ENCODE peak calls at places on chromosomes 11 and 22, in six cellular contexts. W, F, Y, S, U and N are unnamed samples.

GRCh38 chr11:95322546-95322945 is 91.5 kb upstream of the SESN3 start:
- DNase-seq in F (no peak), W (no peak), Y (no peak), S (no peak), U (no peak), N (no peak)

GRCh38 chr11:90204832-90205646 is 17.8 kb downstream of the CHORDC1 start:
- DNase-seq in U (no peak), S (no peak), F (no peak), Y (peak), W (no peak), N (peak)

GRCh38 chr11:5291207-5291838 is 10.4 kb downstream of the OR51B4 start:
- DNase-seq in Y (peak), U (no peak), F (peak), W (no peak), S (peak), N (no peak)

GRCh38 chr11:86644291-86644690 is 28.1 kb downstream of the ME3 start:
- DNase-seq in F (no peak), U (no peak), S (no peak), W (no peak), Y (no peak), N (no peak)

GRCh38 chr22:41908409-41909289 is 6.2 kb downstream of the SHISA8 start:
- DNase-seq in F (no peak), S (no peak), U (no peak), W (no peak), Y (peak), N (no peak)

GRCh38 chr22:50002791-50003190 is 9.8 kb downstream of the IL17REL start:
- DNase-seq in U (peak), F (no peak), W (no peak), S (no peak), Y (no peak), N (no peak)

GRCh38 chr11:19101803-19102520 is 15.0 kb upstream of the ZDHHC13 start:
- DNase-seq in S (no peak), F (no peak), Y (no peak), W (no peak), U (no peak), N (no peak)

GRCh38 chr22:25409240-25409639 is 155.2 kb upstream of the GRK3 start:
- DNase-seq in U (no peak), S (no peak), F (no peak), Y (no peak), W (no peak), N (no peak)

GRCh38 chr22:49010086-49010863 is 817.4 kb downstream of the BRD1 start:
- DNase-seq in F (no peak), S (no peak), W (no peak), Y (no peak), U (no peak), N (peak)

GRCh38 chr11:45078236-45079074 is 68.0 kb upstream of the PRDM11 start:
- DNase-seq in W (no peak), U (no peak), Y (no peak), F (no peak), S (no peak), N (no peak)

GRCh38 chr11:118694771-118695170 is 15.3 kb upstream of the TREH start:
- DNase-seq in W (no peak), U (no peak), Y (no peak), S (no peak), F (no peak), N (no peak)

GRCh38 chr11:3920148-3920852 is 64.8 kb downstream of the STIM1 start:
- DNase-seq in S (peak), W (no peak), U (peak), F (no peak), Y (peak), N (no peak)

GRCh38 chr11:61357894-61358239 is 3.8 kb downstream of the CYB561A3 start:
- DNase-seq in Y (no peak), F (no peak), S (no peak), U (no peak), W (no peak), N (no peak)

GRCh38 chr11:87804176-87804575 is 371.1 kb downstream of the RAB38 start:
- DNase-seq in F (no peak), W (no peak), Y (no peak), S (no peak), U (no peak), N (no peak)

GRCh38 chr11:95230054-95231034 is 658 bp downstream of the SESN3 start:
- DNase-seq in F (no peak), U (peak), S (no peak), W (peak), Y (no peak), N (no peak)

GRCh38 chr11:12377106-12377823 is at the start of gene PARVA:
- DNase-seq in W (no peak), F (peak), S (no peak), U (peak), Y (no peak), N (peak)

GRCh38 chr11:2312232-2313042 is 10.6 kb downstream of the TSPAN32 start:
- DNase-seq in Y (no peak), U (no peak), F (no peak), W (no peak), S (no peak), N (no peak)

GRCh38 chr11:8767466-8768142 is 85.0 kb downstream of the RPL27A start:
- DNase-seq in F (no peak), U (no peak), S (no peak), Y (no peak), W (no peak), N (no peak)

GRCh38 chr11:66243816-66244215 is 24.6 kb upstream of the RAB1B start:
- DNase-seq in F (no peak), W (no peak), Y (no peak), S (no peak), U (no peak), N (no peak)

GRCh38 chr22:48208894-48209293 is 1446.4 kb downstream of the TBC1D22A start:
- DNase-seq in Y (no peak), F (no peak), S (no peak), W (no peak), U (no peak), N (no peak)

GRCh38 chr11:11937957-11938356 is 70.5 kb downstream of the DKK3 start:
- DNase-seq in U (no peak), S (no peak), Y (no peak), W (no peak), F (no peak), N (no peak)